ENCODE peak calls at places on chromosomes 11 and 22, in five cellular contexts. O is GM20000, C is tibial nerve, Z is AG09319, W is M059J. B is an unnamed sample.

GRCh38 chr22:21038405-21038804 is 6.0 kb upstream of the SLC7A4 start:
- DNase-seq in O (no peak), C (no peak), Z (no peak), W (peak; percentile 56), B (peak; percentile 39)

GRCh38 chr22:42814215-42814614 is 42.9 kb downstream of the ARFGAP3 start:
- DNase-seq in O (no peak), C (no peak), Z (no peak), W (no peak), B (no peak)

GRCh38 chr11:64661146-64661545 is 61.9 kb downstream of the NRXN2 start:
- DNase-seq in O (no peak), C (no peak), Z (peak; percentile 45), W (peak; percentile 58), B (peak; percentile 86)

GRCh38 chr11:78030429-78031325 is 7.6 kb upstream of the KCTD14 start:
- DNase-seq in O (no peak), C (no peak), Z (no peak), W (peak; percentile 93), B (peak; percentile 60)

GRCh38 chr11:17812286-17813187 is 78.0 kb downstream of the KCNC1 start:
- DNase-seq in O (no peak), C (no peak), Z (no peak), W (peak; percentile 26), B (no peak)

GRCh38 chr11:10038916-10039315 is 255.1 kb downstream of the SBF2 start:
- DNase-seq in O (no peak), C (no peak), Z (no peak), W (no peak), B (no peak)

GRCh38 chr11:99461913-99462312 is 441.2 kb downstream of the CNTN5 start:
- DNase-seq in O (no peak), C (no peak), Z (no peak), W (no peak), B (no peak)

GRCh38 chr22:38766076-38766777 is 10.4 kb upstream of the SUN2 start:
- DNase-seq in O (peak; percentile 58), C (peak; percentile 23), Z (no peak), W (peak; percentile 71), B (peak; percentile 75)

GRCh38 chr22:17672417-17672991 is 33.9 kb downstream of the BCL2L13 start:
- DNase-seq in O (no peak), C (no peak), Z (peak; percentile 60), W (peak; percentile 66), B (peak; percentile 4)

GRCh38 chr22:23251445-23252093 is 71.3 kb downstream of the BCR start:
- DNase-seq in O (no peak), C (no peak), Z (no peak), W (peak; percentile 32), B (peak; percentile 18)

GRCh38 chr22:25853902-25854301 is 111.9 kb downstream of the MYO18B start:
- DNase-seq in O (no peak), C (no peak), Z (no peak), W (no peak), B (no peak)

GRCh38 chr11:113952070-113952469 is 22.8 kb upstream of the HTR3A start:
- DNase-seq in O (no peak), C (no peak), Z (no peak), W (no peak), B (no peak)

GRCh38 chr11:28017816-28018215 is 90.1 kb downstream of the KIF18A start:
- DNase-seq in O (no peak), C (no peak), Z (no peak), W (peak; percentile 80), B (peak; percentile 64)

GRCh38 chr11:74319139-74319538 is 7.7 kb upstream of the P4HA3 start:
- DNase-seq in O (no peak), C (no peak), Z (no peak), W (peak; percentile 96), B (peak; percentile 87)

GRCh38 chr11:108218455-108218854 is 4.0 kb downstream of the NPAT start:
- DNase-seq in O (no peak), C (no peak), Z (no peak), W (peak; percentile 23), B (no peak)

B was measured in EL.